ENCODE peak calls at places on chromosomes 16 and 17, in five cellular contexts. E is B cell, V is H9, O is mucosa of descending colon, F is heart left ventricle. I is an unnamed sample.

GRCh38 chr16:2532494-2533141 is 1.4 kb upstream of the CEMP1 start:
- DNase-seq in E (peak), V (peak), O (peak), F (peak), I (peak)

GRCh38 chr17:49338883-49339282 is 23.2 kb downstream of the ZNF652 start:
- DNase-seq in E (no peak), V (no peak), O (no peak), F (no peak), I (no peak)

GRCh38 chr17:8954339-8954738 is 11.2 kb downstream of the PIK3R5 start:
- DNase-seq in E (peak), V (peak), O (peak), F (peak), I (peak)

GRCh38 chr16:9489823-9490467 is 398.5 kb downstream of the HAPSTR1 start:
- DNase-seq in E (no peak), V (no peak), O (no peak), F (peak), I (no peak)

GRCh38 chr17:30366536-30366935 is 12.2 kb upstream of the CPD start:
- DNase-seq in E (no peak), V (no peak), O (no peak), F (no peak), I (no peak)

GRCh38 chr16:88630941-88631340 is 7.4 kb upstream of the IL17C start:
- DNase-seq in E (no peak), V (no peak), O (no peak), F (no peak), I (no peak)

GRCh38 chr16:23408242-23409201 is 44.5 kb downstream of the COG7 start:
- DNase-seq in E (peak), V (no peak), O (peak), F (peak), I (peak)

GRCh38 chr17:11391134-11391533 is 150.1 kb downstream of the SHISA6 start:
- DNase-seq in E (no peak), V (peak), O (peak), F (no peak), I (no peak)

GRCh38 chr17:64423881-64424280 is 25.0 kb upstream of the MILR1 start:
- DNase-seq in E (no peak), V (no peak), O (no peak), F (no peak), I (no peak)

GRCh38 chr17:67218385-67218950 is 26.5 kb downstream of the HELZ start:
- DNase-seq in E (no peak), V (no peak), O (no peak), F (no peak), I (no peak)

DNA sequence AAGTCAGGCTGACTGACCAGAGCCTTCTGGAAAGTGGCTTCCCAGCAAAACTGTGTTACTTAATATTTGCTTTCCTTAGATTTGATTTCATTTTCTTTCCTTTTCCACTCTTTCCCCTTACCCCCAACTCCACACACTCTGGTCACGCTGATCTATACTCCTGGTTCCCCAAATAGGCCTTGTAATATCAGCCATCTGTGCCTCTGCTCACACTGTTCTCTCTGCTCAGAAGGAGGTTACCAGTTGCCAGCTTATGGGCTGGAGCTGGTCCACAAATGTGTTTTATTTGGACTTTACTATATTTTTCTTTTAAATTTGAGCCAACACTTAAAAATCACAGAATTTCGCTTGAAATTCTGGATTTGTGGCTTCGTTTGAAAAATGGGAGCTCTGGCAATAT is 11.3 kb downstream of the ANKS4B start:
- DNase-seq in E (no peak), V (no peak), O (no peak), F (no peak), I (no peak)
- TF ChIP-seq CTCF in E (no peak), V (no peak), O (no peak), F (no peak), I (no peak)

DNA sequence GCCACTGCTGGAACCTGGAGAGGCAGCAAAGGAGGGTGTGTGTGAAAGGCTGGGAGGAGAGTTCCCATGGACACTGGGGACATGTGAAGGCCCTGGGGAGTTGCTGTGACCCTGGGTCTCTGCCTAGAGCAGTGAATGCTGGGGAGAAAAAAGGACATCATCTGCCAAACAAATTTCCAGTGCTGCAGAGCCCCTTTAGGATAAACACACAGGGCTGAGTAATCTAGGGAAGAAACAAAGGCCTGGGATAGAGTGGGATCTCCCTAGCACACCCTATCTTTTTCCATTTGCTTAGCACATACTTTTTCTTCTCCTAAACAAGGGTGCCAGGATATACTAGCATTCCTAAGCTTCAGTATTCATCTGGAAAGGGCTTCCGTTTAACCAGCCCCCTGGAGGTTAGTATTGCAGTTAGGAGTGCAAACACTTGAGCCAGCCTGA is 3.3 kb upstream of the HIGD1B start:
- DNase-seq in E (no peak), V (no peak), O (no peak), F (peak), I (no peak)
- TF ChIP-seq CTCF in E (no peak), V (peak), O (no peak), F (no peak), I (no peak)

GRCh38 chr16:50670476-50670875 is 10.6 kb downstream of the SNX20 start:
- DNase-seq in E (no peak), V (no peak), O (no peak), F (no peak), I (no peak)
- TF ChIP-seq CTCF in E (no peak), V (no peak), O (no peak), F (no peak), I (no peak)

GRCh38 chr17:39709998-39710964 is 10.4 kb downstream of the ERBB2 start:
- DNase-seq in E (no peak), V (no peak), O (no peak), F (no peak), I (peak)
- TF ChIP-seq CTCF in E (no peak), V (no peak), O (no peak), F (no peak), I (no peak)

GRCh38 chr16:63702981-63703590 is 1418.8 kb downstream of the CDH11 start:
- DNase-seq in E (no peak), V (peak), O (no peak), F (no peak), I (no peak)
- TF ChIP-seq CTCF in E (no peak), V (peak), O (no peak), F (no peak), I (no peak)

DNA sequence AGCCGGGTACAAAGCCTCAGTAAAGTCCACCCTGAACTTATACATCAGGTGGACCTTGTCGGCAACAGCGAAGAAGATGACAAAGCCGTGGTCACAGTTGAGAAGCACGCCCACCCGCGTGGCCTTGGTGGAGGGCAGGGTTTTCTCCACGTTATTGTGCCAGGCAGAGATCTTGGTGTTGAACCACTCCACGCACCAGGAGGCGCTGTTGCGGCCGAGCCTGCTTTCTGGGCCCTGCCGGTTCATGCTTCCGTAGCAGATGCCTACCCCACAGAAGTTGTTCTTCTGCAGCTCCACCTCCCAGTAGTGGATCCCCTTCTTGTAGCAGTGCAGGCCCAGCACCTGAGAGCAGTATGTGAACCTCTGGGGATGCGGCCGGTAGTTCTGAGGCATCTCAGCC is 22.1 kb downstream of the TRIM25 start:
- DNase-seq in E (peak), V (peak), O (no peak), F (no peak), I (peak)
- TF ChIP-seq CTCF in E (peak), V (peak), O (no peak), F (peak), I (peak)

I was measured in psoas muscle.